ENCODE peak calls at places on chromosomes 4 and X, in five cellular contexts. V, K, O, P and C are unnamed samples.

GRCh38 chr4:19936471-19936870 is 315.2 kb upstream of the SLIT2 start:
- DNase-seq in P (no peak), K (no peak), V (no peak), O (no peak), C (no peak)

GRCh38 chr4:13922459-13922858 is 294.9 kb upstream of the BOD1L1 start:
- DNase-seq in P (no peak), V (no peak), K (no peak), O (no peak), C (no peak)

GRCh38 chr4:107050525-107051135 is 14.5 kb upstream of the DKK2 start:
- DNase-seq in P (no peak), O (no peak), K (no peak), V (no peak), C (no peak)

GRCh38 chr4:40685300-40685699 is 55.6 kb upstream of the RBM47 start:
- DNase-seq in V (no peak), P (no peak), K (no peak), O (no peak), C (no peak)

GRCh38 chr4:93776386-93777080 is 52.0 kb upstream of the ATOH1 start:
- DNase-seq in K (no peak), V (no peak), P (no peak), O (no peak), C (no peak)

GRCh38 chr4:2333916-2334644 is 72.2 kb upstream of the MXD4 start:
- DNase-seq in P (peak; percentile 16), V (no peak), K (no peak), O (no peak), C (no peak)

GRCh38 chr4:8419222-8420041 is 21.1 kb downstream of the ACOX3 start:
- DNase-seq in P (no peak), V (no peak), K (no peak), O (no peak), C (no peak)

GRCh38 chr4:51932261-51932660 is 87.9 kb downstream of the LRRC66 start:
- DNase-seq in P (peak; percentile 22), O (no peak), V (no peak), K (no peak), C (no peak)

GRCh38 chrX:72540318-72540717 is 32.3 kb downstream of the HDAC8 start:
- DNase-seq in O (no peak), P (no peak), K (no peak), V (no peak), C (no peak)

GRCh38 chr4:88587285-88587684 is 5.0 kb upstream of the HERC3 start:
- DNase-seq in O (no peak), P (no peak), K (no peak), V (no peak), C (no peak)

GRCh38 chr4:84497220-84497834 is 1.8 kb downstream of the NKX6-1 start:
- DNase-seq in O (no peak), V (no peak), P (no peak), K (no peak), C (peak; percentile 33)

GRCh38 chr4:122775987-122776836 is 43.7 kb downstream of the BBS12 start:
- DNase-seq in V (no peak), O (no peak), P (no peak), K (no peak), C (no peak)

GRCh38 chr4:139617702-139618490 is 47.7 kb upstream of the MGST2 start:
- DNase-seq in O (no peak), P (no peak), K (no peak), V (no peak), C (no peak)

GRCh38 chrX:139691843-139692505 is 16.0 kb downstream of the MCF2 start:
- DNase-seq in V (no peak), P (no peak), K (no peak), O (peak; percentile 14), C (peak; percentile 12)

GRCh38 chr4:38160487-38161207 is 200.4 kb downstream of the PTTG2 start:
- DNase-seq in O (no peak), K (no peak), P (no peak), V (peak; percentile 63), C (peak; percentile 82)

GRCh38 chr4:65046496-65047101 is 623.7 kb downstream of the EPHA5 start:
- DNase-seq in K (no peak), V (no peak), P (no peak), O (no peak), C (no peak)

GRCh38 chr4:84418032-84418709 is 80.9 kb downstream of the NKX6-1 start:
- DNase-seq in P (no peak), K (no peak), O (no peak), V (no peak), C (no peak)

GRCh38 chrX:124242160-124242559 is 90.3 kb upstream of the TEX13D start:
- DNase-seq in K (no peak), P (no peak), O (no peak), V (no peak), C (no peak)

GRCh38 chrX:133359466-133359865 is 55.8 kb downstream of the GPC4 start:
- DNase-seq in P (no peak), O (no peak), V (no peak), K (no peak), C (no peak)

GRCh38 chrX:661154-661553 is 30.6 kb downstream of the SHOX start:
- DNase-seq in V (no peak), K (no peak), O (no peak), P (no peak), C (no peak)

GRCh38 chrX:56788717-56789122 is 59.7 kb downstream of the NBDY start:
- DNase-seq in V (no peak), O (peak; percentile 50), K (no peak), P (no peak), C (peak; percentile 65)

GRCh38 chr4:154189346-154189745 is 302.3 kb downstream of the DCHS2 start:
- DNase-seq in P (no peak), O (no peak), V (no peak), K (no peak), C (no peak)

GRCh38 chrX:46279214-46279924 is 265.9 kb downstream of the ZNF674 start:
- DNase-seq in P (no peak), K (no peak), O (no peak), V (no peak), C (no peak)

GRCh38 chr4:136687118-136687517 is 845.2 kb downstream of the PCDH18 start:
- DNase-seq in P (no peak), K (no peak), O (no peak), V (no peak), C (no peak)

GRCh38 chrX:116961872-116962582 is 499.3 kb upstream of the CT83 start:
- DNase-seq in K (no peak), O (no peak), P (no peak), V (no peak), C (no peak)

GRCh38 chrX:24547961-24548360 is 82.9 kb downstream of the PDK3 start:
- DNase-seq in O (no peak), P (no peak), V (no peak), K (no peak), C (no peak)

GRCh38 chr4:98261291-98262271 is at the start of gene RAP1GDS1:
- DNase-seq in V (peak; percentile 38), P (peak; percentile 43), O (peak; percentile 44), K (peak; percentile 61), C (peak; percentile 33)

GRCh38 chr4:144421839-144422565 is 224.0 kb upstream of the HHIP start:
- DNase-seq in O (no peak), P (no peak), V (no peak), K (no peak), C (no peak)

GRCh38 chrX:55787727-55788126 is 70.2 kb downstream of the RRAGB start:
- DNase-seq in O (no peak), K (no peak), V (no peak), P (no peak), C (no peak)

GRCh38 chrX:39819921-39820849 is 277.6 kb downstream of the BCOR start:
- DNase-seq in P (no peak), K (no peak), V (no peak), O (peak; percentile 41), C (no peak)
- H3K4me3 ChIP-seq in P (peak overlapping the region; percentile 50), K (no peak overlapping the region), V (no peak overlapping the region), O (peak overlapping the region; percentile 43), C (no peak overlapping the region)

DNA sequence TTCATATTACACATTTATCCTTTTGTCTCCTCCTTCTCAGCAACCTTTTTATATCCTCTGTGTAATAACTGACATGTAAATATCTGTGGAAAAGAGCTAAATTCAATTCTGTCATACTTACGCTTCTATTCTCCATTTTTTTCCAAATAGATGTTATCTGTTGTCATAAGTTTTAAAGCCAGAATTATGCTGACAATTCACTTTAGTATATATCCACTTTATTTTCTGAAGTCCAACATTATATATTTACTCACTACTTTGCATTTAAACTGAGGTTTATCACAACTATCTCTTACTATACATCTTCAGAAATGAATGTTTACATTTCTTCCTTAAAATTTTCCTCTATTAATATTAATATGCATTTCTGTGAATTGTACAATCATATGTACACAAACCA is 247.9 kb upstream of the PCDH10 start:
- DNase-seq in O (no peak), P (no peak), K (no peak), V (no peak), C (no peak)
- H3K27ac ChIP-seq in O (no peak overlapping the region), P (no peak overlapping the region), K (no peak overlapping the region), V (no peak overlapping the region), C (no peak overlapping the region)

GRCh38 chr4:175953960-175954521 is 111.6 kb upstream of the WDR17 start:
- DNase-seq in K (no peak), V (no peak), P (no peak), O (no peak), C (no peak)
- TF ChIP-seq CTCF in K (no peak), V (no peak), P (no peak), O (no peak), C (no peak)

GRCh38 chrX:14015941-14016340 is 13.8 kb downstream of the GEMIN8 start:
- DNase-seq in O (no peak), K (no peak), V (no peak), P (no peak), C (no peak)
- H3K4me3 ChIP-seq in O (no peak overlapping the region), K (no peak overlapping the region), V (no peak overlapping the region), P (no peak overlapping the region), C (no peak overlapping the region)

GRCh38 chr4:149441338-149441737 is 374.3 kb downstream of the IQCM start:
- DNase-seq in P (no peak), O (no peak), K (no peak), V (no peak), C (no peak)
- H3K27ac ChIP-seq in P (no peak overlapping the region), O (no peak overlapping the region), K (no peak overlapping the region), V (no peak overlapping the region), C (no peak overlapping the region)

GRCh38 chr4:53844133-53844532 is 220.3 kb downstream of the CHIC2 start:
- DNase-seq in P (no peak), O (no peak), V (no peak), K (no peak), C (no peak)
- TF ChIP-seq CTCF in P (no peak), O (no peak), V (no peak), K (no peak), C (no peak)

DNA sequence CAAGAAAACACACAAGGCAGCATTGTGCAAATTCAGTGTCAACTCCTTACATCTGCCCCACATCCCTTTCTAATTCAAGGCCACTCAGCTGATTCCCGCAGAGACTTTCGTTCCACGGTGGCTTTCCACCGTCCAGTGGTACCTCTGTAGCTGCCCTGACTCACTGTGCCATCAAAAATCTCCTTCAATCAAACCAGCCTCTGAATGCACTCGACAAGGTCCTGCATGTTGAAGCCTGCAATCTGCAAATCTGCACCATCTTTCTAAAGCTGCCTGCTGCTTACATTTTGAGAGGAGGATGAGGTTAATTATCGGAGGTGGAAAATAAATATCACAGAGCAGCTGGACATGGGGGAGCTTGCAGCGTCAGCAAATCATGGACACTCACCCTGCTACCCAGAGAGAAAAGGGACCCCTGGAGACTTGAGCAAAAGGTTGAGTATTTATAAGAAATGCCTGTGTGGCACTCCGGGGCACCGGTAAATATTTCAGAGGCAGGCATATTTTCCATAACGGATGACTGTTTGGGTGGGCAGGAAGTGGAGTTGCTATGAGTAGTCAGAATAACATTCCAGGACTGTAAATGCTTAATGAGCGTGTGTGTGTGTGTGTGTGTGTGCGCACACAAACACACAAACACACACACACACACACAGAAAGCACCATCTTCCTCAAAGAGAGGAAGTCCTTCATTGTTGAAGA is 74.8 kb downstream of the MXRA5 start:
- DNase-seq in P (no peak), O (no peak), K (no peak), V (no peak), C (no peak)
- H3K4me3 ChIP-seq in P (peak overlapping the region; percentile 10), O (no peak overlapping the region), K (no peak overlapping the region), V (no peak overlapping the region), C (no peak overlapping the region)